ENCODE peak calls at places on chromosomes 11 and 22, in ten cellular contexts. One of them, this sample, is unnamed.

GRCh38 chr11:13596601-13597000 is 71.9 kb upstream of the FAR1 start:
- DNase-seq in AG10803: peak; percentile 50
- DNase-seq in SJSA1: no peak
- DNase-seq in IMR-90: no peak
- DNase-seq in K562: no peak
- DNase-seq in neuronal stem cell: no peak
- DNase-seq in cardiac muscle cell: no peak
- DNase-seq in CD8-positive, alpha-beta memory T cell: no peak
- DNase-seq in right lobe of liver: no peak
- DNase-seq in fibroblast of mammary gland: no peak
- DNase-seq in this sample: no peak

GRCh38 chr11:134559617-134559992 is 147.6 kb upstream of the B3GAT1 start:
- DNase-seq in AG10803: no peak
- DNase-seq in SJSA1: peak; percentile 18
- DNase-seq in IMR-90: no peak
- DNase-seq in K562: no peak
- DNase-seq in neuronal stem cell: no peak
- DNase-seq in cardiac muscle cell: no peak
- DNase-seq in CD8-positive, alpha-beta memory T cell: no peak
- DNase-seq in right lobe of liver: peak; percentile 38
- DNase-seq in fibroblast of mammary gland: no peak
- DNase-seq in this sample: no peak

GRCh38 chr22:50061824-50062355 is 3.8 kb upstream of the TTLL8 start:
- DNase-seq in AG10803: no peak
- DNase-seq in SJSA1: no peak
- DNase-seq in IMR-90: no peak
- DNase-seq in K562: no peak
- DNase-seq in neuronal stem cell: no peak
- DNase-seq in cardiac muscle cell: no peak
- DNase-seq in CD8-positive, alpha-beta memory T cell: no peak
- DNase-seq in right lobe of liver: no peak
- DNase-seq in fibroblast of mammary gland: no peak
- DNase-seq in this sample: no peak

GRCh38 chr11:105181100-105181499 is 41.5 kb upstream of the CARD18 start:
- DNase-seq in AG10803: peak; percentile 50
- DNase-seq in SJSA1: peak; percentile 41
- DNase-seq in IMR-90: peak; percentile 76
- DNase-seq in K562: no peak
- DNase-seq in neuronal stem cell: no peak
- DNase-seq in cardiac muscle cell: peak; percentile 86
- DNase-seq in CD8-positive, alpha-beta memory T cell: no peak
- DNase-seq in right lobe of liver: no peak
- DNase-seq in fibroblast of mammary gland: peak; percentile 72
- DNase-seq in this sample: peak; percentile 91

GRCh38 chr11:85663781-85664560 is 958 bp downstream of the CREBZF start:
- DNase-seq in AG10803: peak; percentile 61
- DNase-seq in SJSA1: peak; percentile 67
- DNase-seq in IMR-90: peak; percentile 45
- DNase-seq in K562: peak; percentile 67
- DNase-seq in neuronal stem cell: peak; percentile 69
- DNase-seq in cardiac muscle cell: peak; percentile 53
- DNase-seq in CD8-positive, alpha-beta memory T cell: peak; percentile 90
- DNase-seq in right lobe of liver: peak; percentile 81
- DNase-seq in fibroblast of mammary gland: peak; percentile 54
- DNase-seq in this sample: peak; percentile 47

GRCh38 chr11:94379619-94380018 is 21.6 kb downstream of the GPR83 start:
- DNase-seq in AG10803: no peak
- DNase-seq in SJSA1: no peak
- DNase-seq in IMR-90: no peak
- DNase-seq in K562: no peak
- DNase-seq in neuronal stem cell: no peak
- DNase-seq in cardiac muscle cell: no peak
- DNase-seq in CD8-positive, alpha-beta memory T cell: no peak
- DNase-seq in right lobe of liver: no peak
- DNase-seq in fibroblast of mammary gland: no peak
- DNase-seq in this sample: no peak

GRCh38 chr22:24333301-24333700 is 62.7 kb downstream of the SPECC1L start:
- DNase-seq in AG10803: peak; percentile 73
- DNase-seq in SJSA1: no peak
- DNase-seq in IMR-90: peak; percentile 90
- DNase-seq in K562: no peak
- DNase-seq in neuronal stem cell: no peak
- DNase-seq in cardiac muscle cell: no peak
- DNase-seq in CD8-positive, alpha-beta memory T cell: no peak
- DNase-seq in right lobe of liver: no peak
- DNase-seq in fibroblast of mammary gland: peak; percentile 89
- DNase-seq in this sample: peak; percentile 56

GRCh38 chr11:22666320-22666699 is at the start of gene GAS2:
- DNase-seq in AG10803: no peak
- DNase-seq in SJSA1: no peak
- DNase-seq in IMR-90: peak; percentile 1
- DNase-seq in K562: no peak
- DNase-seq in neuronal stem cell: no peak
- DNase-seq in cardiac muscle cell: peak; percentile 1
- DNase-seq in CD8-positive, alpha-beta memory T cell: peak; percentile 6
- DNase-seq in right lobe of liver: peak; percentile 56
- DNase-seq in fibroblast of mammary gland: no peak
- DNase-seq in this sample: no peak

GRCh38 chr22:23180893-23181762 is 819 bp downstream of the BCR start:
- DNase-seq in AG10803: no peak
- DNase-seq in SJSA1: no peak
- DNase-seq in IMR-90: no peak
- DNase-seq in K562: peak; percentile 97
- DNase-seq in neuronal stem cell: no peak
- DNase-seq in cardiac muscle cell: no peak
- DNase-seq in CD8-positive, alpha-beta memory T cell: peak; percentile 50
- DNase-seq in right lobe of liver: no peak
- DNase-seq in fibroblast of mammary gland: no peak
- DNase-seq in this sample: no peak

GRCh38 chr11:118791961-118792578 is 1.1 kb upstream of the DDX6 start:
- DNase-seq in AG10803: no peak
- DNase-seq in SJSA1: no peak
- DNase-seq in IMR-90: no peak
- DNase-seq in K562: peak; percentile 43
- DNase-seq in neuronal stem cell: peak; percentile 20
- DNase-seq in cardiac muscle cell: peak; percentile 16
- DNase-seq in CD8-positive, alpha-beta memory T cell: peak; percentile 49
- DNase-seq in right lobe of liver: peak; percentile 63
- DNase-seq in fibroblast of mammary gland: no peak
- DNase-seq in this sample: peak; percentile 25

GRCh38 chr22:19965771-19966709 is 24.4 kb upstream of the TXNRD2 start:
- DNase-seq in AG10803: no peak
- DNase-seq in SJSA1: no peak
- DNase-seq in IMR-90: no peak
- DNase-seq in K562: peak; percentile 89
- DNase-seq in neuronal stem cell: no peak
- DNase-seq in cardiac muscle cell: no peak
- DNase-seq in CD8-positive, alpha-beta memory T cell: no peak
- DNase-seq in right lobe of liver: no peak
- DNase-seq in fibroblast of mammary gland: no peak
- DNase-seq in this sample: no peak

GRCh38 chr22:19964701-19965386 is 23.2 kb upstream of the TXNRD2 start:
- DNase-seq in AG10803: no peak
- DNase-seq in SJSA1: no peak
- DNase-seq in IMR-90: no peak
- DNase-seq in K562: no peak
- DNase-seq in neuronal stem cell: no peak
- DNase-seq in cardiac muscle cell: no peak
- DNase-seq in CD8-positive, alpha-beta memory T cell: no peak
- DNase-seq in right lobe of liver: no peak
- DNase-seq in fibroblast of mammary gland: no peak
- DNase-seq in this sample: no peak

GRCh38 chr22:19962909-19963806 is 21.5 kb upstream of the TXNRD2 start:
- DNase-seq in AG10803: peak; percentile 33
- DNase-seq in SJSA1: no peak
- DNase-seq in IMR-90: peak; percentile 58
- DNase-seq in K562: no peak
- DNase-seq in neuronal stem cell: no peak
- DNase-seq in cardiac muscle cell: no peak
- DNase-seq in CD8-positive, alpha-beta memory T cell: no peak
- DNase-seq in right lobe of liver: peak; percentile 88
- DNase-seq in fibroblast of mammary gland: peak; percentile 66
- DNase-seq in this sample: no peak

GRCh38 chr22:19962246-19962908 is 20.8 kb upstream of the TXNRD2 start:
- DNase-seq in AG10803: peak; percentile 71
- DNase-seq in SJSA1: peak; percentile 78
- DNase-seq in IMR-90: peak; percentile 73
- DNase-seq in K562: peak; percentile 99
- DNase-seq in neuronal stem cell: peak; percentile 70
- DNase-seq in cardiac muscle cell: peak; percentile 83
- DNase-seq in CD8-positive, alpha-beta memory T cell: peak; percentile 54
- DNase-seq in right lobe of liver: peak; percentile 93
- DNase-seq in fibroblast of mammary gland: peak; percentile 74
- DNase-seq in this sample: peak; percentile 87

DNA sequence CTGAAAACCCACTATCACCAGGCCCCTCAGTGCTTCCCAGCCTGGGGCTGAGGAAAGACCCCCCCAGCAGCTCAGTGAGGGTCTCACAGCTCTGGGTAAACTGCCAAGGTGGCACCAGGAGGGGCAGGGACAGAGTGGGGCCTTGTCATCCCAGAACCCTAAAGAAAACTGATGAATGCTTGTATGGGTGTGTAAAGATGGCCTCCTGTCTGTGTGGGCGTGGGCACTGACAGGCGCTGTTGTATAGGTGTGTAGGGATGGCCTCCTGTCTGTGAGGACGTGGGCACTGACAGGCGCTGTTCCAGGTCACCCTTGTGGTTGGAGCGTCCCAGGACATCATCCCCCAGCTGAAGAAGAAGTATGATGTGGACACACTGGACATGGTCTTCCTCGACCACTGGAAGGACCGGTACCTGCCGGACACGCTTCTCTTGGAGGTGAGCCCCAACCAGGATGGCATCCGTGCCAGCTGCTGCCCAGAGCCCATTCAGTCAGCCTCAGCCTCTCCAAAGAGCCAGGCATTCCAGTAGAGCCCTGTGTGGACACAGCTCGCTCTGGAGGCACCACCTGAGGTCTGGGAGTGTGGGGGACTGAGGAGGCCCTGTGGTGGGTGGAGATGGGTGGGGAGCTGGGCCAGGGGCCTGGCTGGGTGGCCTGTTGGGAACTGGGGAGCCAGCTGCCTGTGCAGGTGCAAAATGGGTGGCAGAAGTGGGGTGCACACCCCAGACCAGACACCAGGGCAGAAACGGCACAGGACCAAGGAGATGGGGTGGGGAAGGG is 22.4 kb upstream of the TXNRD2 start:
- DNase-seq in AG10803: no peak
- DNase-seq in SJSA1: no peak
- DNase-seq in IMR-90: no peak
- DNase-seq in K562: no peak
- DNase-seq in neuronal stem cell: no peak
- DNase-seq in cardiac muscle cell: no peak
- DNase-seq in CD8-positive, alpha-beta memory T cell: no peak
- DNase-seq in right lobe of liver: no peak
- DNase-seq in fibroblast of mammary gland: no peak
- DNase-seq in this sample: no peak
- H3K4me3 ChIP-seq in AG10803: no peak overlapping the region
- H3K4me3 ChIP-seq in SJSA1: no peak overlapping the region
- H3K4me3 ChIP-seq in IMR-90: no peak overlapping the region
- H3K4me3 ChIP-seq in K562: no peak overlapping the region
- H3K4me3 ChIP-seq in neuronal stem cell: no peak overlapping the region
- H3K4me3 ChIP-seq in cardiac muscle cell: no peak overlapping the region
- H3K4me3 ChIP-seq in CD8-positive, alpha-beta memory T cell: no peak overlapping the region
- H3K4me3 ChIP-seq in right lobe of liver: peak overlapping the region; percentile 56
- H3K4me3 ChIP-seq in fibroblast of mammary gland: no peak overlapping the region
- H3K4me3 ChIP-seq in this sample: no peak overlapping the region

GRCh38 chr11:95716266-95716665 is 73.3 kb downstream of the FAM76B start:
- DNase-seq in AG10803: peak; percentile 27
- DNase-seq in SJSA1: no peak
- DNase-seq in IMR-90: no peak
- DNase-seq in K562: no peak
- DNase-seq in neuronal stem cell: no peak
- DNase-seq in cardiac muscle cell: peak; percentile 41
- DNase-seq in CD8-positive, alpha-beta memory T cell: no peak
- DNase-seq in right lobe of liver: no peak
- DNase-seq in fibroblast of mammary gland: peak; percentile 78
- DNase-seq in this sample: peak; percentile 48
- H3K4me3 ChIP-seq in AG10803: no peak overlapping the region
- H3K4me3 ChIP-seq in SJSA1: no peak overlapping the region
- H3K4me3 ChIP-seq in IMR-90: no peak overlapping the region
- H3K4me3 ChIP-seq in K562: no peak overlapping the region
- H3K4me3 ChIP-seq in neuronal stem cell: no peak overlapping the region
- H3K4me3 ChIP-seq in cardiac muscle cell: no peak overlapping the region
- H3K4me3 ChIP-seq in CD8-positive, alpha-beta memory T cell: no peak overlapping the region
- H3K4me3 ChIP-seq in right lobe of liver: no peak overlapping the region
- H3K4me3 ChIP-seq in fibroblast of mammary gland: no peak overlapping the region
- H3K4me3 ChIP-seq in this sample: no peak overlapping the region

GRCh38 chr22:25602924-25603323 is 38.4 kb downstream of the GRK3 start:
- DNase-seq in AG10803: no peak
- DNase-seq in SJSA1: no peak
- DNase-seq in IMR-90: no peak
- DNase-seq in K562: no peak
- DNase-seq in neuronal stem cell: no peak
- DNase-seq in cardiac muscle cell: no peak
- DNase-seq in CD8-positive, alpha-beta memory T cell: no peak
- DNase-seq in right lobe of liver: no peak
- DNase-seq in fibroblast of mammary gland: peak; percentile 7
- DNase-seq in this sample: no peak

GRCh38 chr22:25598609-25599008 is 34.1 kb downstream of the GRK3 start:
- DNase-seq in AG10803: no peak
- DNase-seq in SJSA1: no peak
- DNase-seq in IMR-90: no peak
- DNase-seq in K562: no peak
- DNase-seq in neuronal stem cell: no peak
- DNase-seq in cardiac muscle cell: no peak
- DNase-seq in CD8-positive, alpha-beta memory T cell: no peak
- DNase-seq in right lobe of liver: no peak
- DNase-seq in fibroblast of mammary gland: no peak
- DNase-seq in this sample: no peak
- H3K4me3 ChIP-seq in AG10803: no peak overlapping the region
- H3K4me3 ChIP-seq in SJSA1: no peak overlapping the region
- H3K4me3 ChIP-seq in IMR-90: no peak overlapping the region
- H3K4me3 ChIP-seq in K562: no peak overlapping the region
- H3K4me3 ChIP-seq in neuronal stem cell: no peak overlapping the region
- H3K4me3 ChIP-seq in cardiac muscle cell: no peak overlapping the region
- H3K4me3 ChIP-seq in CD8-positive, alpha-beta memory T cell: no peak overlapping the region
- H3K4me3 ChIP-seq in right lobe of liver: no peak overlapping the region
- H3K4me3 ChIP-seq in fibroblast of mammary gland: no peak overlapping the region
- H3K4me3 ChIP-seq in this sample: no peak overlapping the region

GRCh38 chr11:15293975-15294374 is 179.3 kb downstream of the INSC start:
- DNase-seq in AG10803: no peak
- DNase-seq in SJSA1: no peak
- DNase-seq in IMR-90: no peak
- DNase-seq in K562: no peak
- DNase-seq in neuronal stem cell: no peak
- DNase-seq in cardiac muscle cell: no peak
- DNase-seq in CD8-positive, alpha-beta memory T cell: no peak
- DNase-seq in right lobe of liver: no peak
- DNase-seq in fibroblast of mammary gland: no peak
- DNase-seq in this sample: no peak
- H3K4me3 ChIP-seq in AG10803: no peak overlapping the region
- H3K4me3 ChIP-seq in SJSA1: no peak overlapping the region
- H3K4me3 ChIP-seq in IMR-90: no peak overlapping the region
- H3K4me3 ChIP-seq in K562: no peak overlapping the region
- H3K4me3 ChIP-seq in neuronal stem cell: no peak overlapping the region
- H3K4me3 ChIP-seq in cardiac muscle cell: no peak overlapping the region
- H3K4me3 ChIP-seq in CD8-positive, alpha-beta memory T cell: no peak overlapping the region
- H3K4me3 ChIP-seq in right lobe of liver: no peak overlapping the region
- H3K4me3 ChIP-seq in fibroblast of mammary gland: no peak overlapping the region
- H3K4me3 ChIP-seq in this sample: no peak overlapping the region